ENCODE peak calls at places on chromosomes 7 and 10, in four cellular contexts. One of them, this sample, is unnamed.

GRCh38 chr7:123715198-123715597 is 33.6 kb downstream of the WASL start:
- DNase-seq in amygdala: no peak
- DNase-seq in OCI-M1: no peak
- DNase-seq in kidney epithelial cell: no peak
- DNase-seq in this sample: no peak

GRCh38 chr7:1150400-1151002 is 9.5 kb downstream of the ZFAND2A start:
- DNase-seq in amygdala: no peak
- DNase-seq in kidney epithelial cell: no peak
- DNase-seq in OCI-M1: no peak
- DNase-seq in this sample: no peak

GRCh38 chr10:114334301-114334700 is 70.0 kb downstream of the AFAP1L2 start:
- DNase-seq in OCI-M1: peak
- DNase-seq in amygdala: no peak
- DNase-seq in kidney epithelial cell: no peak
- DNase-seq in this sample: no peak

GRCh38 chr10:129402459-129402858 is 64.6 kb upstream of the MGMT start:
- DNase-seq in amygdala: no peak
- DNase-seq in OCI-M1: no peak
- DNase-seq in kidney epithelial cell: no peak
- DNase-seq in this sample: no peak

GRCh38 chr10:59891349-59891748 is 15.0 kb downstream of the CCDC6 start:
- DNase-seq in kidney epithelial cell: no peak
- DNase-seq in amygdala: no peak
- DNase-seq in OCI-M1: no peak
- DNase-seq in this sample: no peak

GRCh38 chr7:70893985-70894722 is 237.8 kb upstream of the GALNT17 start:
- DNase-seq in kidney epithelial cell: no peak
- DNase-seq in OCI-M1: no peak
- DNase-seq in amygdala: no peak
- DNase-seq in this sample: no peak

GRCh38 chr10:28263136-28263857 is 39.6 kb downstream of the MPP7 start:
- DNase-seq in kidney epithelial cell: no peak
- DNase-seq in amygdala: no peak
- DNase-seq in OCI-M1: no peak
- DNase-seq in this sample: no peak

GRCh38 chr10:43843331-43844101 is 194.8 kb upstream of the ZNF32 start:
- DNase-seq in amygdala: no peak
- DNase-seq in OCI-M1: no peak
- DNase-seq in kidney epithelial cell: no peak
- DNase-seq in this sample: peak

GRCh38 chr10:29132821-29133156 is 156.1 kb upstream of the LYZL1 start:
- DNase-seq in kidney epithelial cell: no peak
- DNase-seq in amygdala: no peak
- DNase-seq in OCI-M1: no peak
- DNase-seq in this sample: no peak

GRCh38 chr10:71700735-71701368 is 18.7 kb downstream of the C10orf105 start:
- DNase-seq in kidney epithelial cell: no peak
- DNase-seq in amygdala: no peak
- DNase-seq in OCI-M1: no peak
- DNase-seq in this sample: no peak

GRCh38 chr10:58512470-58513188 is at the start of gene BICC1:
- DNase-seq in kidney epithelial cell: no peak
- DNase-seq in OCI-M1: no peak
- DNase-seq in amygdala: peak
- DNase-seq in this sample: peak

GRCh38 chr7:30091431-30092386 is 43.1 kb upstream of the MTURN start:
- DNase-seq in OCI-M1: no peak
- DNase-seq in amygdala: no peak
- DNase-seq in kidney epithelial cell: peak
- DNase-seq in this sample: no peak

GRCh38 chr7:45920543-45921380 is at the start of gene IGFBP3:
- DNase-seq in amygdala: no peak
- DNase-seq in kidney epithelial cell: no peak
- DNase-seq in OCI-M1: no peak
- DNase-seq in this sample: no peak

GRCh38 chr10:103533827-103534226 is 40.3 kb downstream of the NEURL1 start:
- DNase-seq in OCI-M1: no peak
- DNase-seq in kidney epithelial cell: no peak
- DNase-seq in amygdala: no peak
- DNase-seq in this sample: no peak

GRCh38 chr10:85863301-85864172 is 503.1 kb downstream of the GRID1 start:
- DNase-seq in kidney epithelial cell: no peak
- DNase-seq in amygdala: no peak
- DNase-seq in OCI-M1: no peak
- DNase-seq in this sample: no peak

GRCh38 chr7:130146693-130147520 is 58.3 kb downstream of the TMEM209 start:
- DNase-seq in amygdala: no peak
- DNase-seq in OCI-M1: no peak
- DNase-seq in kidney epithelial cell: no peak
- DNase-seq in this sample: no peak

GRCh38 chr10:89480047-89480446 is 55.3 kb downstream of the SLC16A12 start:
- DNase-seq in OCI-M1: no peak
- DNase-seq in amygdala: no peak
- DNase-seq in kidney epithelial cell: no peak
- DNase-seq in this sample: peak

GRCh38 chr7:80807166-80807900 is 111.5 kb downstream of the SEMA3C start:
- DNase-seq in kidney epithelial cell: no peak
- DNase-seq in amygdala: no peak
- DNase-seq in OCI-M1: no peak
- DNase-seq in this sample: no peak

GRCh38 chr7:98283127-98283886 is 1.8 kb downstream of the BRI3 start:
- DNase-seq in OCI-M1: peak
- DNase-seq in amygdala: no peak
- DNase-seq in kidney epithelial cell: no peak
- DNase-seq in this sample: no peak

GRCh38 chr10:112678987-112679386 is 232.0 kb downstream of the VTI1A start:
- DNase-seq in amygdala: no peak
- DNase-seq in OCI-M1: no peak
- DNase-seq in kidney epithelial cell: no peak
- DNase-seq in this sample: no peak

GRCh38 chr10:43965033-43965917 is 316.6 kb upstream of the ZNF32 start:
- DNase-seq in amygdala: no peak
- DNase-seq in kidney epithelial cell: no peak
- DNase-seq in OCI-M1: no peak
- DNase-seq in this sample: peak

GRCh38 chr7:142916508-142916907 is 17.0 kb downstream of the TRPV5 start:
- DNase-seq in OCI-M1: no peak
- DNase-seq in amygdala: no peak
- DNase-seq in kidney epithelial cell: no peak
- DNase-seq in this sample: no peak

GRCh38 chr7:107622429-107622828 is 38.2 kb upstream of the SLC26A4 start:
- DNase-seq in kidney epithelial cell: peak
- DNase-seq in amygdala: no peak
- DNase-seq in OCI-M1: no peak
- DNase-seq in this sample: no peak

This sample was measured in tibial nerve.